ENCODE peak calls at places on chromosome 1, in eight cellular contexts. K, M, T, S, X, V, R and A are unnamed samples.

GRCh38 chr1:178940022-178940765 is 69.3 kb upstream of the ANGPTL1 start:
- DNase-seq in X (no peak), S (no peak), M (no peak), T (no peak), V (no peak), K (no peak), R (no peak), A (no peak)

GRCh38 chr1:205667909-205668643 is 12.2 kb downstream of the SLC45A3 start:
- DNase-seq in K (no peak), X (no peak), R (peak), T (no peak), V (no peak), M (no peak), S (no peak), A (no peak)

GRCh38 chr1:56065729-56066128 is 513.6 kb downstream of the PLPP3 start:
- DNase-seq in R (no peak), S (no peak), M (peak), V (no peak), T (no peak), X (no peak), K (no peak), A (no peak)

GRCh38 chr1:16342331-16343062 is 9.8 kb downstream of the FBXO42 start:
- DNase-seq in K (no peak), V (no peak), X (no peak), M (no peak), T (no peak), R (no peak), S (no peak), A (no peak)

GRCh38 chr1:54952950-54953718 is 27.3 kb upstream of the TMEM61 start:
- DNase-seq in X (no peak), M (no peak), V (no peak), R (peak), S (no peak), T (no peak), K (no peak), A (peak)

GRCh38 chr1:23756676-23757075 is 13.4 kb downstream of the ELOA start:
- DNase-seq in T (no peak), V (peak), M (peak), S (no peak), X (no peak), K (no peak), R (no peak), A (no peak)

GRCh38 chr1:184390889-184391288 is 4.1 kb downstream of the C1orf21 start:
- DNase-seq in K (no peak), S (no peak), X (no peak), M (no peak), R (no peak), T (no peak), V (no peak), A (no peak)

GRCh38 chr1:48878191-48878940 is 101.7 kb upstream of the BEND5 start:
- DNase-seq in S (no peak), K (no peak), R (peak), V (peak), T (no peak), X (no peak), M (peak), A (peak)

GRCh38 chr1:1763657-1764621 is 14.3 kb downstream of the NADK start:
- DNase-seq in R (no peak), X (peak), K (no peak), M (peak), S (no peak), V (no peak), T (no peak), A (no peak)

GRCh38 chr1:20978413-20978812 is 191.3 kb upstream of the HP1BP3 start:
- DNase-seq in M (no peak), K (no peak), X (no peak), S (no peak), V (no peak), T (no peak), R (no peak), A (no peak)

GRCh38 chr1:23166854-23167253 is 1.8 kb downstream of the LUZP1 start:
- DNase-seq in R (no peak), T (no peak), V (no peak), M (no peak), X (no peak), K (no peak), S (no peak), A (no peak)